ENCODE peak calls at places on chromosomes 5 and 9, in five cellular contexts. Q is endothelial cell, R is GM04504, D is EL, K is activated T-helper 1 cell treated with Interleukin-2 at 50 U/mL for 16 hours. M is an unnamed sample.

GRCh38 chr5:153425914-153426313 is 64.6 kb upstream of the GRIA1 start:
- DNase-seq in Q (peak; percentile 6), R (no peak), D (peak; percentile 7), K (no peak), M (no peak)

GRCh38 chr9:5953743-5954707 is 61.4 kb downstream of the RANBP6 start:
- DNase-seq in Q (no peak), R (no peak), D (no peak), K (no peak), M (no peak)

GRCh38 chr9:111163738-111164399 is 125.6 kb upstream of the LPAR1 start:
- DNase-seq in Q (no peak), R (peak; percentile 67), D (no peak), K (no peak), M (no peak)

GRCh38 chr9:116594552-116594951 is 92.6 kb upstream of the TRIM32 start:
- DNase-seq in Q (no peak), R (peak; percentile 78), D (peak; percentile 88), K (no peak), M (peak; percentile 88)

GRCh38 chr5:113965225-113965624 is 396.6 kb upstream of the KCNN2 start:
- DNase-seq in Q (no peak), R (no peak), D (no peak), K (no peak), M (no peak)

GRCh38 chr9:25350011-25350410 is 328.2 kb downstream of the TUSC1 start:
- DNase-seq in Q (no peak), R (no peak), D (peak; percentile 0), K (no peak), M (peak; percentile 32)

GRCh38 chr9:93908591-93909241 is 46.4 kb downstream of the BARX1 start:
- DNase-seq in Q (no peak), R (no peak), D (no peak), K (no peak), M (no peak)

GRCh38 chr5:176565760-176566288 is 16.7 kb downstream of the CDHR2 start:
- DNase-seq in Q (no peak), R (no peak), D (no peak), K (no peak), M (no peak)

GRCh38 chr5:80701597-80701996 is 46.8 kb upstream of the DHFR start:
- DNase-seq in Q (no peak), R (no peak), D (no peak), K (no peak), M (no peak)

GRCh38 chr5:163407034-163407652 is 30.3 kb upstream of the CCNG1 start:
- DNase-seq in Q (no peak), R (peak; percentile 10), D (peak; percentile 1), K (no peak), M (peak; percentile 18)

M was measured in HT1080.